ENCODE peak calls at places on chromosomes 3 and 15, in eight cellular contexts. S is KG1; J is breast epithelium; G is AML-193; R is naive thymus-derived CD8-positive, alpha-beta T cell; I is psoas muscle; W is natural killer cell; B is thoracic aorta. Y is an unnamed sample.

GRCh38 chr3:179902061-179902460 is 134.7 kb downstream of the PEX5L start:
- DNase-seq in S (no peak), J (no peak), G (no peak), R (no peak), I (no peak), W (no peak), B (no peak), Y (no peak)

GRCh38 chr15:72796515-72797337 is 13.2 kb upstream of the ADPGK start:
- DNase-seq in S (no peak), J (no peak), G (peak), R (peak), I (peak), W (peak), B (no peak), Y (peak)

GRCh38 chr15:92624401-92624991 is 31.1 kb downstream of the FAM174B start:
- DNase-seq in S (no peak), J (peak), G (no peak), R (no peak), I (peak), W (no peak), B (no peak), Y (peak)

GRCh38 chr3:52053307-52054304 is 2.8 kb downstream of the DUSP7 start:
- DNase-seq in S (no peak), J (no peak), G (no peak), R (no peak), I (peak), W (no peak), B (no peak), Y (peak)

GRCh38 chr3:80733522-80734176 is 965.9 kb upstream of the ROBO1 start:
- DNase-seq in S (no peak), J (no peak), G (no peak), R (no peak), I (no peak), W (no peak), B (no peak), Y (peak)

GRCh38 chr15:58854598-58854997 is 78.9 kb downstream of the SLTM start:
- DNase-seq in S (no peak), J (no peak), G (no peak), R (no peak), I (no peak), W (no peak), B (no peak), Y (no peak)

GRCh38 chr15:94154255-94154654 is 77.1 kb upstream of the MCTP2 start:
- DNase-seq in S (no peak), J (no peak), G (no peak), R (no peak), I (no peak), W (no peak), B (no peak), Y (no peak)

GRCh38 chr3:175940243-175940642 is 1081.1 kb downstream of the NAALADL2 start:
- DNase-seq in S (no peak), J (no peak), G (no peak), R (no peak), I (no peak), W (no peak), B (no peak), Y (no peak)

GRCh38 chr15:37028609-37029287 is 71.6 kb downstream of the MEIS2 start:
- DNase-seq in S (no peak), J (no peak), G (no peak), R (no peak), I (no peak), W (no peak), B (no peak), Y (no peak)

GRCh38 chr3:106068795-106069194 is 200.0 kb upstream of the CBLB start:
- DNase-seq in S (no peak), J (no peak), G (no peak), R (no peak), I (no peak), W (no peak), B (no peak), Y (no peak)

GRCh38 chr3:156751461-156752025 is 74.6 kb upstream of the LEKR1 start:
- DNase-seq in S (no peak), J (no peak), G (no peak), R (no peak), I (peak), W (no peak), B (no peak), Y (peak)

GRCh38 chr3:171944109-171945016 is 95.0 kb upstream of the FNDC3B start:
- DNase-seq in S (no peak), J (no peak), G (no peak), R (no peak), I (no peak), W (no peak), B (no peak), Y (no peak)

GRCh38 chr3:196639517-196640500 is at the start of gene NRROS:
- DNase-seq in S (peak), J (no peak), G (peak), R (peak), I (peak), W (peak), B (no peak), Y (peak)

GRCh38 chr3:37183976-37184375 is 9.6 kb upstream of the LRRFIP2 start:
- DNase-seq in S (no peak), J (no peak), G (no peak), R (no peak), I (no peak), W (no peak), B (no peak), Y (no peak)

GRCh38 chr3:42214565-42215283 is 51.3 kb downstream of the CCK start:
- DNase-seq in S (no peak), J (no peak), G (no peak), R (no peak), I (no peak), W (no peak), B (no peak), Y (no peak)

GRCh38 chr3:128327606-128328031 is 139.1 kb downstream of the DNAJB8 start:
- DNase-seq in S (no peak), J (peak), G (no peak), R (peak), I (peak), W (no peak), B (no peak), Y (peak)

GRCh38 chr3:123953735-123954134 is 7.3 kb downstream of the CCDC14 start:
- DNase-seq in S (no peak), J (no peak), G (no peak), R (no peak), I (no peak), W (no peak), B (no peak), Y (no peak)

GRCh38 chr3:123883656-123884257 is 375 bp downstream of the MYLK start:
- DNase-seq in S (no peak), J (no peak), G (no peak), R (no peak), I (no peak), W (no peak), B (no peak), Y (no peak)

GRCh38 chr15:99019558-99020540 is 12.3 kb upstream of the PGPEP1L start:
- DNase-seq in S (no peak), J (no peak), G (no peak), R (no peak), I (no peak), W (no peak), B (no peak), Y (no peak)

GRCh38 chr3:151112731-151113130 is 27.3 kb downstream of the MED12L start:
- DNase-seq in S (no peak), J (no peak), G (no peak), R (no peak), I (no peak), W (no peak), B (no peak), Y (no peak)

GRCh38 chr15:53837263-53837662 is 77.8 kb upstream of the WDR72 start:
- DNase-seq in S (no peak), J (peak), G (no peak), R (no peak), I (no peak), W (no peak), B (no peak), Y (no peak)

GRCh38 chr15:33963831-33964664 is 4.2 kb upstream of the CHRM5 start:
- DNase-seq in S (no peak), J (no peak), G (peak), R (no peak), I (no peak), W (no peak), B (no peak), Y (no peak)

GRCh38 chr3:37456270-37456708 is 281.9 kb upstream of the LRRFIP2 start:
- DNase-seq in S (no peak), J (no peak), G (no peak), R (no peak), I (peak), W (no peak), B (peak), Y (peak)

GRCh38 chr15:29835301-29835700 is 13.0 kb upstream of the TJP1 start:
- DNase-seq in S (no peak), J (no peak), G (no peak), R (no peak), I (no peak), W (no peak), B (no peak), Y (peak)

GRCh38 chr15:75193272-75193671 is 8.4 kb upstream of the C15orf39 start:
- DNase-seq in S (no peak), J (no peak), G (no peak), R (no peak), I (no peak), W (no peak), B (no peak), Y (no peak)

GRCh38 chr15:42549052-42549491 is 434 bp downstream of the HAUS2 start:
- DNase-seq in S (peak), J (no peak), G (peak), R (no peak), I (no peak), W (no peak), B (no peak), Y (peak)

GRCh38 chr3:149541091-149541491 is 66.6 kb downstream of the TM4SF4 start:
- DNase-seq in S (no peak), J (no peak), G (no peak), R (no peak), I (no peak), W (no peak), B (no peak), Y (no peak)

GRCh38 chr15:80836991-80837390 is 57.8 kb downstream of the CEMIP start:
- DNase-seq in S (no peak), J (no peak), G (no peak), R (no peak), I (no peak), W (no peak), B (no peak), Y (no peak)

GRCh38 chr3:159593927-159594605 is 394.6 kb upstream of the IL12A start:
- DNase-seq in S (no peak), J (no peak), G (no peak), R (no peak), I (no peak), W (no peak), B (no peak), Y (no peak)

GRCh38 chr15:100525894-100526512 is 2.7 kb downstream of the CERS3 start:
- DNase-seq in S (no peak), J (peak), G (no peak), R (no peak), I (peak), W (no peak), B (no peak), Y (peak)

GRCh38 chr3:62955126-62955525 is 79.9 kb upstream of the CADPS start:
- DNase-seq in S (no peak), J (no peak), G (no peak), R (no peak), I (no peak), W (no peak), B (no peak), Y (no peak)